ENCODE peak calls at places on chromosomes 2 and 18, in eight cellular contexts. V is GM12878, G is GM23338, Y is HL-60, M is HepG2, D is SK-N-SH, T is HCT116, H is K562. N is an unnamed sample.

GRCh38 chr18:2856499-2856898 is 9.7 kb downstream of the EMILIN2 start:
- DNase-seq in V (no peak), G (no peak), Y (peak), M (no peak), D (no peak), T (no peak), H (no peak), N (no peak)

GRCh38 chr2:164770421-164770916 is 71.2 kb downstream of the COBLL1 start:
- DNase-seq in V (no peak), G (no peak), Y (no peak), M (no peak), D (no peak), T (no peak), H (no peak), N (no peak)

GRCh38 chr2:218394298-218395089 is 5.2 kb upstream of the CTDSP1 start:
- DNase-seq in V (no peak), G (no peak), Y (no peak), M (no peak), D (peak), T (no peak), H (no peak), N (no peak)

GRCh38 chr18:37316468-37316867 is 249.1 kb downstream of the CELF4 start:
- DNase-seq in V (no peak), G (no peak), Y (no peak), M (no peak), D (no peak), T (no peak), H (no peak), N (no peak)

GRCh38 chr2:200350796-200351195 is 44.3 kb downstream of the SPATS2L start:
- DNase-seq in V (no peak), G (no peak), Y (no peak), M (no peak), D (no peak), T (no peak), H (no peak), N (no peak)

GRCh38 chr2:1010373-1011017 is 59.8 kb downstream of the SNTG2 start:
- DNase-seq in V (no peak), G (no peak), Y (no peak), M (no peak), D (peak), T (no peak), H (no peak), N (no peak)

GRCh38 chr2:240988146-240988545 is 10.3 kb upstream of the SNED1 start:
- DNase-seq in V (no peak), G (no peak), Y (no peak), M (no peak), D (no peak), T (no peak), H (no peak), N (no peak)

GRCh38 chr2:69770193-69770702 is 28.3 kb downstream of the ANXA4 start:
- DNase-seq in V (no peak), G (no peak), Y (peak), M (peak), D (no peak), T (peak), H (peak), N (peak)

GRCh38 chr18:66826211-66826610 is 222.3 kb upstream of the CDH19 start:
- DNase-seq in V (no peak), G (no peak), Y (no peak), M (no peak), D (no peak), T (no peak), H (no peak), N (no peak)

GRCh38 chr2:220064282-220065042 is 437.0 kb downstream of the SLC4A3 start:
- DNase-seq in V (no peak), G (no peak), Y (no peak), M (no peak), D (no peak), T (no peak), H (no peak), N (no peak)

GRCh38 chr2:127652786-127653357 is 6.9 kb downstream of the GPR17 start:
- DNase-seq in V (no peak), G (no peak), Y (no peak), M (no peak), D (no peak), T (no peak), H (no peak), N (no peak)

GRCh38 chr2:25504266-25504665 is 162.5 kb upstream of the DNMT3A start:
- DNase-seq in V (no peak), G (no peak), Y (no peak), M (no peak), D (no peak), T (no peak), H (no peak), N (no peak)

GRCh38 chr2:217162533-217162932 is 302.7 kb upstream of the TNP1 start:
- DNase-seq in V (no peak), G (no peak), Y (peak), M (peak), D (no peak), T (peak), H (peak), N (no peak)

GRCh38 chr2:162768646-162769045 is 69.9 kb downstream of the KCNH7 start:
- DNase-seq in V (no peak), G (peak), Y (no peak), M (no peak), D (no peak), T (no peak), H (no peak), N (no peak)

GRCh38 chr18:59566507-59566906 is 130.7 kb downstream of the CCBE1 start:
- DNase-seq in V (no peak), G (no peak), Y (no peak), M (no peak), D (no peak), T (no peak), H (no peak), N (no peak)

DNA sequence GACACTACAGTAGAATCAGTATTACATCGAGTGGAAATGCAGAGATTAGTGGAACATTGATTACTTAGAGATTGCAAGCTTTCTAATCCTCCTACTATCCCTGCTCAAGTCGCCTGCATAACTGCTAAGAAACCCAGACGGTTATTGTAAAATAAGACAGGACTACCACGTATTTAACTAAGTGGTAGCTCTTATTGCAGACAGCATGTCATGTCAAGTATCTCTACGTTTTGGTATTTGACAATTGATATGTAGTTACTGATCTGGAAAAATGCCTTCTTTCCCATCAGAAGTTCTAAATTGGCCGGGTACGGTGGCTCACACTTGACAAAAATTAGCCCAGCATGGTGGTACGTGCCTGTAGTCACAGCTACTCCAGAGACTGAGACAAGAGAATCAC is 404.1 kb downstream of the CBLN2 start:
- DNase-seq in V (no peak), G (no peak), Y (no peak), M (no peak), D (no peak), T (no peak), H (no peak), N (no peak)
- TF ChIP-seq POLR2AphosphoS5 in V (no peak), G (no peak), Y (no peak), M (no peak), D (no peak), T (no peak), H (no peak), N (no peak)

GRCh38 chr2:37414470-37414949 is 70.1 kb downstream of the QPCT start:
- DNase-seq in V (peak), G (peak), Y (no peak), M (peak), D (peak), T (peak), H (peak), N (peak)
- TF ChIP-seq REST in V (no peak), G (no peak), Y (no peak), M (no peak), D (no peak), T (no peak), H (no peak), N (no peak)

GRCh38 chr2:28649481-28650260 is 102.0 kb upstream of the PPP1CB start:
- DNase-seq in V (no peak), G (no peak), Y (no peak), M (peak), D (no peak), T (peak), H (no peak), N (no peak)
- TF ChIP-seq POLR2AphosphoS5 in V (no peak), G (no peak), Y (no peak), M (no peak), D (no peak), T (no peak), H (no peak), N (no peak)

GRCh38 chr2:113873867-113874266 is 16.0 kb upstream of the ACTR3 start:
- DNase-seq in V (no peak), G (no peak), Y (no peak), M (no peak), D (no peak), T (no peak), H (no peak), N (no peak)
- TF ChIP-seq REST in V (no peak), G (no peak), Y (no peak), M (no peak), D (no peak), T (no peak), H (no peak), N (no peak)

GRCh38 chr2:29272311-29272710 is 157.1 kb downstream of the CLIP4 start:
- DNase-seq in V (no peak), G (no peak), Y (no peak), M (no peak), D (no peak), T (no peak), H (no peak), N (no peak)
- TF ChIP-seq POLR2AphosphoS5 in V (no peak), G (no peak), Y (no peak), M (no peak), D (no peak), T (no peak), H (no peak), N (no peak)

GRCh38 chr2:215843579-215843978 is 169.8 kb downstream of the MREG start:
- DNase-seq in V (no peak), G (no peak), Y (no peak), M (peak), D (no peak), T (peak), H (no peak), N (no peak)
- TF ChIP-seq REST in V (no peak), G (no peak), Y (no peak), M (no peak), D (no peak), T (no peak), H (no peak), N (no peak)

DNA sequence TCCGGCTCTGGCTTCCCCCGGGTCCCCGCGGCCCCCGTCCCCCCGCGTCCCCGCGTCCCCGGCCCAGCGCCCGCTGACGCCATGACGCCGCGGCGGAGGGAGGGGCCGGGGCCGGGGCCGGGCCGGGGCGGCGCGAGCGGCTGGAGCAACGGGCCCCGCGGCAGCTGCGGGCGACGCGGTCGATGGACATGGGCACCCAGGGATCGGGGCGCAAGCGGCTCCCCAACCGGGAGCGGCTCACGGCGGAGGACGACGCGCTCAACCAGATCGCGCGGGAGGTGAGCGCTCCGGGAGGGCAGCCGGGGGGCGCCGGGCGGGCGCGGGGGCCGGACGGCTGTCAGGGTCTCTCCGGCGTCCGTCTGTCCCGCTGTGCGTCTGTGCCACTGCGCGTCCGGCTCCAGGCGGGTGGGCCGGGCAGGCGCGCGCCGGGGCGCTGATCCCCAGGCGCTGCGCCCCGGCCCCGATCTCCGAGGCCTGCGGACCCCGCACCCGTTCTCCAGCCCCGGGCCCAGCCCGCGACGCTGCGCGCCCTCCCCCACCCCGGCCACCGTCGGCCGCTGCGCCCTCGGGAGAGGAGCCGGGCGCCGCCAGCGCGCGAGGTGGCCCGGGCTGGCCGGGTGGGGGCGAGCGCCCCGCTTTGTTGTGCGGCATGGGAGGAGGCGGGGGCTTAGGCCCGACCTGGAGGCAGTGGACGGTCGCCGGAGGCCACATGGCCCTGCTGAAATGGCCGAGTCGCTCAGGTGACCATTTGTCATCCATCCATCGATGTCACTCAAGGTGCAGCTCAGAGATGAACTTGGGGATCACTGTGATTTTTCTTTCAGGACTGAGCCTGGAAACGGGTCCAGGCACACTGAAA is at the start of gene LRRFIP1:
- DNase-seq in V (no peak), G (peak), Y (no peak), M (no peak), D (peak), T (no peak), H (no peak), N (no peak)
- TF ChIP-seq POLR2AphosphoS5 in V (no peak), G (peak), Y (no peak), M (no peak), D (no peak), T (no peak), H (no peak), N (no peak)

DNA sequence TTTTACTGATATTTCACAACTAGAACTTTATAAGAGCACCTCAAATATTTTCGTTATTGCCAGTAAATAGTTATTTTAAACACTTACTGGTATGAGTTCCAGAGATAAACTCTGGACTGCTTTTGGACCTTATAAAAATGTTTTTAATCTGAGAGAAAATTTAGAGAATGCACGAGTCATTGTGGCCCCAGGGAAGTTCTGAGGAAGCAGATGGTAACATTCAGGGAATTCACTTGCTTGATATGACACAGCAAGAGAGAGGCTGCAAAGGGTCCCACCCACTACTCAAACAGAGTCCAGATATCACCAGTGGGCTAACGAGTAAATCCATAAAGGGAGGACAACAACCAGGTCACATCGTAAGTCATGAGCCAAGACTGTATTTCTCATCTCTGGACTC is 526.8 kb downstream of the TDRD15 start:
- DNase-seq in V (no peak), G (no peak), Y (no peak), M (no peak), D (no peak), T (no peak), H (no peak), N (no peak)
- TF ChIP-seq REST in V (no peak), G (no peak), Y (no peak), M (no peak), D (no peak), T (no peak), H (no peak), N (no peak)

GRCh38 chr18:8623549-8624106 is 14.4 kb downstream of the RAB12 start:
- DNase-seq in V (no peak), G (no peak), Y (peak), M (no peak), D (no peak), T (no peak), H (no peak), N (no peak)
- TF ChIP-seq POLR2AphosphoS5 in V (no peak), G (no peak), Y (no peak), M (no peak), D (no peak), T (no peak), H (no peak), N (no peak)